ENCODE peak calls at places on chromosomes 4 and X, in eight cellular contexts. E, D, F, U, X, J, C and Q are unnamed samples.
A peak's percentile ranks its signal among the peaks of the same experiment; 100 is the strongest.

GRCh38 chr4:121784975-121785374 is 16.1 kb upstream of the EXOSC9 start:
- DNase-seq in E (no peak), D (no peak), F (peak; percentile 59), U (no peak), X (no peak), J (peak; percentile 73), C (no peak), Q (peak; percentile 16)

GRCh38 chr4:121717680-121718237 is 21.0 kb upstream of the ANXA5 start:
- DNase-seq in E (no peak), D (no peak), F (no peak), U (no peak), X (no peak), J (no peak), C (no peak), Q (no peak)

GRCh38 chr4:82975792-82976191 is 34.8 kb downstream of the LIN54 start:
- DNase-seq in E (no peak), D (no peak), F (no peak), U (no peak), X (no peak), J (no peak), C (no peak), Q (no peak)

GRCh38 chr4:69730002-69730401 is 30.4 kb downstream of the SULT1B1 start:
- DNase-seq in E (no peak), D (no peak), F (peak; percentile 33), U (no peak), X (no peak), J (no peak), C (no peak), Q (no peak)

GRCh38 chr4:70670332-70671014 is 4.2 kb upstream of the JCHAIN start:
- DNase-seq in E (no peak), D (no peak), F (no peak), U (no peak), X (no peak), J (peak; percentile 34), C (no peak), Q (no peak)

GRCh38 chr4:84734037-84734436 is 151.1 kb downstream of the CDS1 start:
- DNase-seq in E (no peak), D (no peak), F (no peak), U (no peak), X (no peak), J (no peak), C (no peak), Q (no peak)

GRCh38 chr4:154039435-154040061 is 250.7 kb upstream of the SFRP2 start:
- DNase-seq in E (no peak), D (no peak), F (no peak), U (no peak), X (no peak), J (no peak), C (no peak), Q (no peak)

GRCh38 chr4:184402239-184402638 is 72.1 kb downstream of the IRF2 start:
- DNase-seq in E (no peak), D (no peak), F (no peak), U (no peak), X (no peak), J (no peak), C (no peak), Q (no peak)

GRCh38 chr4:167219090-167219489 is 15.2 kb downstream of the SPOCK3 start:
- DNase-seq in E (no peak), D (no peak), F (no peak), U (no peak), X (no peak), J (no peak), C (no peak), Q (no peak)

GRCh38 chr4:52560844-52561280 is 98.2 kb downstream of the USP46 start:
- DNase-seq in E (no peak), D (no peak), F (no peak), U (no peak), X (no peak), J (no peak), C (no peak), Q (no peak)

GRCh38 chr4:119697887-119698393 is 69.3 kb upstream of the PDE5A start:
- DNase-seq in E (no peak), D (no peak), F (no peak), U (peak; percentile 34), X (no peak), J (no peak), C (no peak), Q (no peak)

GRCh38 chr4:156322592-156322991 is 368.9 kb upstream of the CTSO start:
- DNase-seq in E (no peak), D (no peak), F (no peak), U (no peak), X (no peak), J (no peak), C (no peak), Q (no peak)

GRCh38 chrX:5236096-5236495 is 992.6 kb downstream of the NLGN4X start:
- DNase-seq in E (peak; percentile 4), D (no peak), F (no peak), U (no peak), X (no peak), J (peak; percentile 27), C (no peak), Q (no peak)

GRCh38 chr4:141388483-141388882 is 167.8 kb downstream of the ZNF330 start:
- DNase-seq in E (no peak), D (no peak), F (no peak), U (no peak), X (no peak), J (no peak), C (no peak), Q (no peak)

GRCh38 chrX:70452143-70452733 is 7.6 kb downstream of the DLG3 start:
- DNase-seq in E (peak; percentile 41), D (peak; percentile 66), F (peak; percentile 39), U (peak; percentile 19), X (peak; percentile 84), J (peak; percentile 37), C (no peak), Q (peak; percentile 60)

GRCh38 chr4:44678094-44679023 is at the start of gene GUF1:
- DNase-seq in E (peak; percentile 94), D (peak; percentile 89), F (peak; percentile 93), U (peak; percentile 85), X (peak; percentile 97), J (peak; percentile 88), C (peak; percentile 96), Q (peak; percentile 53)
- TF ChIP-seq POLR2A in E (peak; percentile 92), D (peak; percentile 62), F (peak; percentile 93), U (peak; percentile 96), X (peak; percentile 13), J (peak; percentile 61), C (no peak), Q (peak; percentile 79)

GRCh38 chrX:1610736-1611135 is 4.1 kb upstream of the ASMT start:
- DNase-seq in E (no peak), D (no peak), F (no peak), U (no peak), X (no peak), J (no peak), C (no peak), Q (no peak)
- TF ChIP-seq POLR2A in E (no peak), D (no peak), F (no peak), U (no peak), X (no peak), J (no peak), C (no peak), Q (no peak)

DNA sequence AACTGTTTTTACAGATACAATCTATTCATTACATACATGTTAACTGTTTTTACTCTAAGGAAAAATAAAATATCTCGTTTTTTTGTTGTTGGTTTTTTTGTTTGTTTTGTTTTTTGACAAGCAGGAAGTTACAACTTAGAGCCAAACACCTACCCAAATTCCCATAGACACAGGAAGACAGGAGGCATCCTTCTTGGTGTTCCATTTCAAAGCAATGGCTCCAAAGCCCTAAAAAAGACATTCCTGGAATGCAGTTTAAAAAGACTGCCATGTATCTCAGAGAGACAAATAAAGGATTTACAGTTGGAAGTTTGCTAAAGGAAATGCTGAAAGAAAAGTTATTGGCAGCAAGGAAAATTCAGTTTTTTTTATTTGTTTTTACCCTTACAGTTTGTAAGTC is 16.7 kb downstream of the ETFDH start:
- DNase-seq in E (no peak), D (no peak), F (no peak), U (no peak), X (no peak), J (no peak), C (no peak), Q (no peak)
- TF ChIP-seq POLR2A in E (no peak), D (no peak), F (no peak), U (no peak), X (no peak), J (no peak), C (no peak), Q (no peak)

GRCh38 chr4:181776655-181777054 is 466.5 kb upstream of the TENM3 start:
- DNase-seq in E (no peak), D (no peak), F (no peak), U (no peak), X (no peak), J (no peak), C (no peak), Q (no peak)

GRCh38 chr4:181766061-181766460 is 477.1 kb upstream of the TENM3 start:
- DNase-seq in E (no peak), D (no peak), F (no peak), U (no peak), X (no peak), J (no peak), C (no peak), Q (no peak)

GRCh38 chr4:181775298-181775697 is 467.9 kb upstream of the TENM3 start:
- DNase-seq in E (no peak), D (no peak), F (no peak), U (no peak), X (no peak), J (no peak), C (no peak), Q (no peak)

GRCh38 chr4:181770971-181771370 is 472.2 kb upstream of the TENM3 start:
- DNase-seq in E (no peak), D (no peak), F (no peak), U (no peak), X (no peak), J (no peak), C (no peak), Q (no peak)
- TF ChIP-seq POLR2A in E (no peak), D (no peak), F (no peak), U (no peak), X (no peak), J (no peak), C (no peak), Q (no peak)

GRCh38 chr4:165393704-165394103 is 14.9 kb downstream of the CPE start:
- DNase-seq in E (no peak), D (no peak), F (peak; percentile 40), U (no peak), X (no peak), J (no peak), C (no peak), Q (no peak)
- TF ChIP-seq POLR2A in E (no peak), D (no peak), F (no peak), U (no peak), X (no peak), J (no peak), C (no peak), Q (no peak)

GRCh38 chrX:130091976-130092522 is 18.2 kb downstream of the ELF4 start:
- DNase-seq in E (peak; percentile 90), D (no peak), F (peak; percentile 47), U (peak; percentile 66), X (peak; percentile 97), J (no peak), C (no peak), Q (no peak)
- TF ChIP-seq POLR2A in E (no peak), D (no peak), F (no peak), U (peak; percentile 36), X (no peak), J (no peak), C (no peak), Q (no peak)